ENCODE peak calls at places on chromosomes 4 and X, in five cellular contexts. U, J, A, F and G are unnamed samples.

GRCh38 chrX:109312757-109313156 is 169.1 kb downstream of the GUCY2F start:
- DNase-seq in U (peak; percentile 5), J (no peak), A (no peak), F (no peak), G (no peak)

GRCh38 chrX:154531626-154532025 is 15.0 kb downstream of the G6PD start:
- DNase-seq in U (peak; percentile 40), J (no peak), A (no peak), F (no peak), G (peak; percentile 78)

GRCh38 chrX:40996886-40997530 is 88.2 kb upstream of the USP9X start:
- DNase-seq in U (peak; percentile 93), J (no peak), A (peak; percentile 68), F (no peak), G (peak; percentile 38)

GRCh38 chr4:26464420-26465095 is 25.7 kb downstream of the CCKAR start:
- DNase-seq in U (no peak), J (no peak), A (no peak), F (no peak), G (no peak)

GRCh38 chr4:122976111-122976510 is 53.7 kb upstream of the NUDT6 start:
- DNase-seq in U (no peak), J (no peak), A (no peak), F (no peak), G (no peak)

GRCh38 chrX:20244936-20245335 is 21.8 kb downstream of the RPS6KA3 start:
- DNase-seq in U (peak; percentile 51), J (no peak), A (no peak), F (no peak), G (no peak)

GRCh38 chr4:138269175-138269574 is 27.0 kb upstream of the SLC7A11 start:
- DNase-seq in U (no peak), J (no peak), A (no peak), F (no peak), G (no peak)

GRCh38 chr4:70714061-70714468 is 7.7 kb upstream of the RUFY3 start:
- DNase-seq in U (peak; percentile 21), J (no peak), A (peak; percentile 84), F (no peak), G (peak; percentile 25)

GRCh38 chrX:41526925-41527324 is 79.8 kb downstream of the NYX start:
- DNase-seq in U (no peak), J (no peak), A (no peak), F (no peak), G (no peak)

GRCh38 chr4:155722816-155723499 is 35.9 kb upstream of the GUCY1B1 start:
- DNase-seq in U (no peak), J (no peak), A (no peak), F (no peak), G (no peak)

GRCh38 chr4:150217192-150217591 is 138.9 kb downstream of the DCLK2 start:
- DNase-seq in U (peak; percentile 83), J (no peak), A (no peak), F (no peak), G (peak; percentile 18)

GRCh38 chr4:7691061-7691460 is 248.6 kb downstream of the AFAP1 start:
- DNase-seq in U (no peak), J (no peak), A (no peak), F (no peak), G (no peak)

GRCh38 chrX:131316260-131316659 is 27.2 kb upstream of the IGSF1 start:
- DNase-seq in U (no peak), J (no peak), A (no peak), F (no peak), G (no peak)

GRCh38 chr4:161767116-161767515 is 396.7 kb downstream of the FSTL5 start:
- DNase-seq in U (peak; percentile 38), J (no peak), A (no peak), F (no peak), G (no peak)

GRCh38 chr4:149995134-149995756 is 83.0 kb upstream of the DCLK2 start:
- DNase-seq in U (no peak), J (no peak), A (no peak), F (no peak), G (no peak)

GRCh38 chr4:73573794-73574528 is 46.3 kb downstream of the RASSF6 start:
- DNase-seq in U (peak; percentile 93), J (no peak), A (peak; percentile 77), F (no peak), G (peak; percentile 65)

GRCh38 chr4:71361476-71361875 is 22.7 kb downstream of the SLC4A4 start:
- DNase-seq in U (no peak), J (no peak), A (no peak), F (no peak), G (no peak)

GRCh38 chr4:153485374-153485773 is 19.2 kb downstream of the TMEM131L start:
- DNase-seq in U (no peak), J (no peak), A (no peak), F (no peak), G (no peak)

GRCh38 chr4:11428161-11428700 is 463 bp downstream of the HS3ST1 start:
- DNase-seq in U (no peak), J (no peak), A (no peak), F (no peak), G (no peak)

GRCh38 chr4:121998024-121998423 is 46.2 kb upstream of the TRPC3 start:
- DNase-seq in U (no peak), J (no peak), A (peak; percentile 19), F (no peak), G (no peak)

GRCh38 chrX:136714626-136715599 is 65.8 kb downstream of the ARHGEF6 start:
- DNase-seq in U (no peak), J (no peak), A (no peak), F (no peak), G (no peak)

GRCh38 chr4:73614468-73614867 is 5.8 kb downstream of the RASSF6 start:
- DNase-seq in U (no peak), J (no peak), A (no peak), F (no peak), G (no peak)

GRCh38 chrX:116272328-116272727 is 101.8 kb downstream of the AGTR2 start:
- DNase-seq in U (peak; percentile 96), J (no peak), A (no peak), F (no peak), G (peak; percentile 60)